ENCODE peak calls at places on chromosome 1, in five cellular contexts. H, G, W, D and R are unnamed samples.

GRCh38 chr1:201092738-201093137 is 19.5 kb downstream of the CACNA1S start:
- DNase-seq in H (no peak), G (no peak), W (no peak), D (no peak), R (no peak)

GRCh38 chr1:185681034-185681633 is 53.1 kb upstream of the HMCN1 start:
- DNase-seq in H (peak; percentile 40), G (peak; percentile 14), W (no peak), D (no peak), R (no peak)

GRCh38 chr1:63524166-63524565 is 841 bp downstream of the EFCAB7 start:
- DNase-seq in H (no peak), G (no peak), W (no peak), D (no peak), R (no peak)

GRCh38 chr1:2380816-2381591 is 10.3 kb downstream of the MORN1 start:
- DNase-seq in H (no peak), G (no peak), W (no peak), D (no peak), R (no peak)

GRCh38 chr1:208807446-208808117 is 563.4 kb upstream of the PLXNA2 start:
- DNase-seq in H (no peak), G (peak; percentile 14), W (no peak), D (no peak), R (no peak)

GRCh38 chr1:221045842-221046831 is 166.9 kb downstream of the HLX start:
- DNase-seq in H (no peak), G (peak; percentile 22), W (no peak), D (no peak), R (no peak)

GRCh38 chr1:207030522-207031009 is 2.0 kb downstream of the C1orf116 start:
- DNase-seq in H (no peak), G (no peak), W (no peak), D (no peak), R (no peak)

GRCh38 chr1:77412069-77412793 is 130.4 kb downstream of the AK5 start:
- DNase-seq in H (no peak), G (peak; percentile 48), W (no peak), D (no peak), R (no peak)

GRCh38 chr1:26035959-26036755 is 9.8 kb downstream of the SLC30A2 start:
- DNase-seq in H (peak; percentile 91), G (no peak), W (peak; percentile 74), D (peak; percentile 82), R (peak; percentile 86)

GRCh38 chr1:44390277-44390676 is 14.8 kb upstream of the RNF220 start:
- DNase-seq in H (no peak), G (peak; percentile 93), W (no peak), D (no peak), R (no peak)